ENCODE peak calls at places on chromosomes 5 and 9, in eight cellular contexts. C, T, P, U, W, M, L and I are unnamed samples.

GRCh38 chr5:79413112-79413511 is 100.8 kb downstream of the HOMER1 start:
- DNase-seq in C (no peak), T (no peak), P (no peak), U (no peak), W (no peak), M (no peak), L (no peak), I (no peak)

GRCh38 chr9:92141144-92142129 is 26.2 kb upstream of the SPTLC1 start:
- DNase-seq in C (peak; percentile 62), T (no peak), P (no peak), U (no peak), W (no peak), M (no peak), L (no peak), I (no peak)

GRCh38 chr5:158013939-158014338 is 155.0 kb upstream of the CLINT1 start:
- DNase-seq in C (peak; percentile 70), T (no peak), P (peak; percentile 42), U (no peak), W (peak; percentile 16), M (no peak), L (no peak), I (peak; percentile 38)

GRCh38 chr9:114837923-114838322 is 32.1 kb upstream of the TNFSF15 start:
- DNase-seq in C (no peak), T (no peak), P (no peak), U (no peak), W (no peak), M (no peak), L (no peak), I (no peak)

GRCh38 chr9:23321049-23321448 is 505.0 kb downstream of the ELAVL2 start:
- DNase-seq in C (no peak), T (no peak), P (no peak), U (no peak), W (no peak), M (no peak), L (no peak), I (peak; percentile 23)

GRCh38 chr5:3186711-3187450 is 408.8 kb upstream of the IRX1 start:
- DNase-seq in C (no peak), T (no peak), P (no peak), U (no peak), W (no peak), M (no peak), L (no peak), I (no peak)

GRCh38 chr9:108663381-108663876 is 192.4 kb downstream of the ACTL7B start:
- DNase-seq in C (no peak), T (no peak), P (no peak), U (no peak), W (no peak), M (no peak), L (no peak), I (no peak)

GRCh38 chr5:150774145-150774544 is 4.4 kb upstream of the SMIM3 start:
- DNase-seq in C (peak; percentile 71), T (no peak), P (no peak), U (peak; percentile 83), W (no peak), M (no peak), L (peak; percentile 50), I (peak; percentile 60)

GRCh38 chr5:107505763-107506534 is 164.8 kb downstream of the EFNA5 start:
- DNase-seq in C (no peak), T (no peak), P (no peak), U (no peak), W (no peak), M (no peak), L (no peak), I (no peak)

GRCh38 chr5:79193643-79194042 is 42.3 kb upstream of the JMY start:
- DNase-seq in C (no peak), T (no peak), P (no peak), U (no peak), W (peak; percentile 6), M (no peak), L (peak; percentile 12), I (no peak)

GRCh38 chr5:114412509-114413171 is 50.8 kb downstream of the KCNN2 start:
- DNase-seq in C (peak; percentile 15), T (no peak), P (no peak), U (peak; percentile 28), W (no peak), M (no peak), L (peak; percentile 77), I (peak; percentile 61)

GRCh38 chr5:40618926-40619325 is 60.8 kb upstream of the PTGER4 start:
- DNase-seq in C (no peak), T (no peak), P (no peak), U (no peak), W (no peak), M (no peak), L (no peak), I (no peak)

GRCh38 chr5:43348207-43348606 is 35.0 kb upstream of the HMGCS1 start:
- DNase-seq in C (no peak), T (no peak), P (no peak), U (no peak), W (no peak), M (no peak), L (no peak), I (no peak)

GRCh38 chr5:93723005-93723404 is 18.4 kb downstream of the POU5F2 start:
- DNase-seq in C (peak; percentile 21), T (no peak), P (no peak), U (no peak), W (no peak), M (no peak), L (peak; percentile 9), I (no peak)

GRCh38 chr5:133869675-133869978 is 98.8 kb downstream of the C5orf15 start:
- DNase-seq in C (no peak), T (no peak), P (no peak), U (no peak), W (peak; percentile 17), M (no peak), L (no peak), I (no peak)
- H3K4me3 ChIP-seq in C (no peak overlapping the region), T (no peak overlapping the region), P (no peak overlapping the region), U (no peak overlapping the region), W (no peak overlapping the region), M (no peak overlapping the region), L (no peak overlapping the region), I (no peak overlapping the region)

DNA sequence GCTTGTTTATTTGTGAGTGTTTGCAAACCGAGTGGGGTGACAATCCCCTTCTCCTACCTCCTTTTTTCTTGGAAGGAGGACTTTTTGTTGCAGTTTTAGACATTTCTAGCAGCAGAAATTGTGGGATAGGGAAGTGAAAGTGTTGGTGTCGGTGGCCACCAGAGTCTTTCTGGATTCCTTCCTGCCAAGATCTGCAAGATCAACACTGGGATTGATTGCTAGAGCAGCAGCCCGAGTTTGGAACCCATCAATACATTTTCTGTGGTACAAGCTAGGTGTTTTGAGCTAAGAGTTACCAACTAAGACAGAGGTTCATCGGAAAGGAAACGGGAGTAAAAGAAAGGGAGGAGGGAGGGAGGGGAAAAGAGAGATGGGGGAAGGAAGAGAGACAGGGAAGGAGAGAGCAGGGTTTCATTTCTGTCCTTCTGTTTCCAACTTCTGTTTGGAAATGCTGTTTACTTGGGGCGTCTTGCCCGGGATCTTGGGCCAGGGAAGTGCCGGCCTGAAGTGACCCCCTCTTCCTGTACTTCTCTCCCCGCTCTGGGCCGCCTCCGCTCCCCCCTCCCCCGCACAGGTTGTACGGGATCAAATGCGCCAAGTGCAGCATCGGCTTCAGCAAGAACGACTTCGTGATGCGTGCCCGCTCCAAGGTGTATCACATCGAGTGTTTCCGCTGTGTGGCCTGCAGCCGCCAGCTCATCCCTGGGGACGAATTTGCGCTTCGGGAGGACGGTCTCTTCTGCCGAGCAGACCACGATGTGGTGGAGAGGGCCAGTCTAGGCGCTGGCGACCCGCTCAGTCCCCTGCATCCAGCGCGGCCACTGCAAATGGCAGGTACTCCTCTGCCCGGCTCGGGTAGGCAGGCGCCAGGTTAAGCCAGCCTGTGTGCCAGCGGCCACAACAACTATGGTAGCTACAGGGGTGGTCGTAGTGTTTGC is 3.9 kb downstream of the ISL1 start:
- DNase-seq in C (no peak), T (no peak), P (no peak), U (no peak), W (no peak), M (no peak), L (no peak), I (no peak)
- H3K4me3 ChIP-seq in C (no peak overlapping the region), T (no peak overlapping the region), P (no peak overlapping the region), U (no peak overlapping the region), W (no peak overlapping the region), M (no peak overlapping the region), L (no peak overlapping the region), I (peak overlapping the region; percentile 7)

GRCh38 chr5:172683696-172684464 is 42.8 kb downstream of the NEURL1B start:
- DNase-seq in C (no peak), T (no peak), P (no peak), U (no peak), W (no peak), M (peak; percentile 66), L (no peak), I (no peak)
- H3K4me3 ChIP-seq in C (no peak overlapping the region), T (peak overlapping the region; percentile 19), P (no peak overlapping the region), U (peak overlapping the region; percentile 3), W (no peak overlapping the region), M (peak overlapping the region; percentile 25), L (no peak overlapping the region), I (no peak overlapping the region)

DNA sequence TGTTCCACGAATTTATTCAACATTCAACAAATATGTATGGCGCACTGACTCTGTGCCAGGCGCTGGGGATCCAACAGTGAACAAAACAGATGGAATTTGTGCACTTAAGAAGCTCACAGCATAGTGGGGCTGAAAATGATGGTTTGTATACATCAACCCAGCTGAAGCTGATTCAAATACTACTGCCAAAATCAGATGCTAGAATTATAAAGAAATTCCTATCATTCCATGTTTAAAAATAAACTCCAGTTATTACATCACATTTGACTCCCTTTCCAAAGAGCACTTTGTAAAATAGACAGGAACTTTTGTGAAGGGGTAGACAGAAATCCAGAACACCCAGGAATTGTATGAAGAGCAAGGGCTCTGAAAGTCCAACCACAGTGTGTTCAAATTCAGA is 54.1 kb downstream of the ZNF608 start:
- DNase-seq in C (peak; percentile 83), T (no peak), P (no peak), U (no peak), W (no peak), M (no peak), L (no peak), I (peak; percentile 25)
- H3K4me3 ChIP-seq in C (no peak overlapping the region), T (no peak overlapping the region), P (no peak overlapping the region), U (no peak overlapping the region), W (no peak overlapping the region), M (no peak overlapping the region), L (no peak overlapping the region), I (no peak overlapping the region)